ENCODE peak calls at places on chromosomes 6 and 20, in five cellular contexts. One of them, this sample, is unnamed. For H3K4me1, the result is how much of the 10 kb centered on the place peaks cover.

GRCh38 chr20:2756056-2756611 is 44.3 kb downstream of the CPXM1 start:
- DNase-seq in colonic mucosa: no peak
- DNase-seq in IMR-90: peak
- DNase-seq in H1: peak
- DNase-seq in HCT116: peak
- DNase-seq in this sample: peak

GRCh38 chr20:49584418-49585382 is 16.8 kb upstream of the PTGIS start:
- DNase-seq in colonic mucosa: peak
- DNase-seq in IMR-90: no peak
- DNase-seq in H1: no peak
- DNase-seq in HCT116: no peak
- DNase-seq in this sample: no peak

GRCh38 chr6:131807644-131808459 is at the start of gene ENPP1:
- DNase-seq in IMR-90: peak
- DNase-seq in H1: peak
- DNase-seq in HCT116: peak
- DNase-seq in colonic mucosa: peak
- DNase-seq in this sample: no peak

GRCh38 chr20:49889943-49890650 is 25.2 kb downstream of the SPATA2 start:
- DNase-seq in H1: peak
- DNase-seq in IMR-90: no peak
- DNase-seq in colonic mucosa: no peak
- DNase-seq in HCT116: no peak
- DNase-seq in this sample: no peak

GRCh38 chr20:2132461-2132901 is 30.9 kb downstream of the STK35 start:
- DNase-seq in colonic mucosa: no peak
- DNase-seq in IMR-90: no peak
- DNase-seq in HCT116: peak
- DNase-seq in H1: no peak
- DNase-seq in this sample: no peak

GRCh38 chr20:51958636-51959542 is 156.6 kb upstream of the SALL4 start:
- DNase-seq in colonic mucosa: no peak
- DNase-seq in H1: no peak
- DNase-seq in HCT116: no peak
- DNase-seq in IMR-90: peak
- DNase-seq in this sample: no peak

GRCh38 chr20:51631011-51631950 is 88.8 kb upstream of the NFATC2 start:
- DNase-seq in HCT116: peak
- DNase-seq in IMR-90: peak
- DNase-seq in H1: no peak
- DNase-seq in colonic mucosa: peak
- DNase-seq in this sample: no peak

GRCh38 chr6:6918216-6918983 is 189.4 kb upstream of the RREB1 start:
- DNase-seq in IMR-90: peak
- DNase-seq in HCT116: peak
- DNase-seq in H1: no peak
- DNase-seq in colonic mucosa: no peak
- DNase-seq in this sample: peak

GRCh38 chr20:44990425-44990824 is 24.1 kb downstream of the STK4 start:
- DNase-seq in H1: no peak
- DNase-seq in HCT116: no peak
- DNase-seq in colonic mucosa: no peak
- DNase-seq in IMR-90: no peak
- DNase-seq in this sample: no peak

GRCh38 chr6:18823782-18824386 is 436.7 kb downstream of the RNF144B start:
- DNase-seq in H1: peak
- DNase-seq in colonic mucosa: peak
- DNase-seq in IMR-90: peak
- DNase-seq in HCT116: peak
- DNase-seq in this sample: peak

GRCh38 chr6:156767603-156768467 is 9.3 kb upstream of the ARID1B start:
- DNase-seq in IMR-90: peak
- DNase-seq in HCT116: no peak
- DNase-seq in H1: no peak
- DNase-seq in colonic mucosa: no peak
- DNase-seq in this sample: no peak

GRCh38 chr20:33825340-33826269 is 14.5 kb downstream of the CHMP4B start:
- DNase-seq in colonic mucosa: peak
- DNase-seq in IMR-90: no peak
- DNase-seq in H1: no peak
- DNase-seq in HCT116: no peak
- DNase-seq in this sample: no peak
- H3K4me1 ChIP-seq in colonic mucosa: under half
- H3K4me1 ChIP-seq in IMR-90: under half
- H3K4me1 ChIP-seq in H1: under half
- H3K4me1 ChIP-seq in HCT116: under half
- H3K4me1 ChIP-seq in this sample: under half

GRCh38 chr20:15905661-15906060 is 667.6 kb downstream of the KIF16B start:
- DNase-seq in HCT116: no peak
- DNase-seq in H1: no peak
- DNase-seq in IMR-90: no peak
- DNase-seq in colonic mucosa: no peak
- DNase-seq in this sample: no peak

GRCh38 chr20:15899972-15900371 is 673.3 kb downstream of the KIF16B start:
- DNase-seq in H1: no peak
- DNase-seq in colonic mucosa: no peak
- DNase-seq in IMR-90: no peak
- DNase-seq in HCT116: no peak
- DNase-seq in this sample: no peak

GRCh38 chr20:15900443-15900842 is 672.8 kb downstream of the KIF16B start:
- DNase-seq in H1: no peak
- DNase-seq in IMR-90: no peak
- DNase-seq in HCT116: no peak
- DNase-seq in colonic mucosa: no peak
- DNase-seq in this sample: no peak

GRCh38 chr20:15902493-15902892 is 670.8 kb downstream of the KIF16B start:
- DNase-seq in IMR-90: no peak
- DNase-seq in colonic mucosa: no peak
- DNase-seq in H1: peak
- DNase-seq in HCT116: no peak
- DNase-seq in this sample: peak
- TF ChIP-seq CTCF in IMR-90: no peak
- TF ChIP-seq CTCF in colonic mucosa: no peak
- TF ChIP-seq CTCF in H1: peak
- TF ChIP-seq CTCF in HCT116: no peak
- TF ChIP-seq CTCF in this sample: peak

DNA sequence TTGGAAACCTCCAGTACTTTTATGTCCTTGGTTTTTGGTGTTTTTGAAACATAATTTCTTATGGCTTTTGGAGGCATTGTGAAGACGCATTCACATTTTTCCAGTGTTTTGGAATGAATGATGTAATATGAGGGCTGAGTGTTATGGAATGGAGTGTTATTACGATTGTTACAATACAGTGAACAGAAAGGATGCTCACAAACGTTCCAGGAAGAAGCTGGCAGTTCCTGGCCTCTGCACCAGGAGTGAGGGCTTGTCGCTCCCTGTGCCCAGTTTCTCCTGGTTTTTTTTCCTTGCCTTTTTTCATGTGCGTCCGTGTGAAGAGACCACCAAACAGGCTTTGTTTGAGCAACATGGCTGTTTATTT is 20.3 kb downstream of the GMPR start:
- DNase-seq in colonic mucosa: no peak
- DNase-seq in IMR-90: no peak
- DNase-seq in HCT116: no peak
- DNase-seq in H1: no peak
- DNase-seq in this sample: no peak
- H3K9ac ChIP-seq in colonic mucosa: no peak
- H3K9ac ChIP-seq in IMR-90: no peak
- H3K9ac ChIP-seq in HCT116: no peak
- H3K9ac ChIP-seq in H1: no peak
- H3K9ac ChIP-seq in this sample: no peak

GRCh38 chr6:42010909-42011308 is 39.4 kb upstream of the TAF8 start:
- DNase-seq in H1: no peak
- DNase-seq in colonic mucosa: no peak
- DNase-seq in HCT116: no peak
- DNase-seq in IMR-90: no peak
- DNase-seq in this sample: no peak

GRCh38 chr6:42010185-42010872 is 40.0 kb upstream of the TAF8 start:
- DNase-seq in IMR-90: no peak
- DNase-seq in HCT116: no peak
- DNase-seq in colonic mucosa: no peak
- DNase-seq in H1: no peak
- DNase-seq in this sample: peak

GRCh38 chr6:42013134-42013516 is 37.2 kb upstream of the TAF8 start:
- DNase-seq in HCT116: no peak
- DNase-seq in H1: no peak
- DNase-seq in colonic mucosa: no peak
- DNase-seq in IMR-90: peak
- DNase-seq in this sample: no peak

GRCh38 chr6:42009844-42010184 is 40.5 kb upstream of the TAF8 start:
- DNase-seq in HCT116: no peak
- DNase-seq in colonic mucosa: no peak
- DNase-seq in H1: no peak
- DNase-seq in IMR-90: no peak
- DNase-seq in this sample: no peak

DNA sequence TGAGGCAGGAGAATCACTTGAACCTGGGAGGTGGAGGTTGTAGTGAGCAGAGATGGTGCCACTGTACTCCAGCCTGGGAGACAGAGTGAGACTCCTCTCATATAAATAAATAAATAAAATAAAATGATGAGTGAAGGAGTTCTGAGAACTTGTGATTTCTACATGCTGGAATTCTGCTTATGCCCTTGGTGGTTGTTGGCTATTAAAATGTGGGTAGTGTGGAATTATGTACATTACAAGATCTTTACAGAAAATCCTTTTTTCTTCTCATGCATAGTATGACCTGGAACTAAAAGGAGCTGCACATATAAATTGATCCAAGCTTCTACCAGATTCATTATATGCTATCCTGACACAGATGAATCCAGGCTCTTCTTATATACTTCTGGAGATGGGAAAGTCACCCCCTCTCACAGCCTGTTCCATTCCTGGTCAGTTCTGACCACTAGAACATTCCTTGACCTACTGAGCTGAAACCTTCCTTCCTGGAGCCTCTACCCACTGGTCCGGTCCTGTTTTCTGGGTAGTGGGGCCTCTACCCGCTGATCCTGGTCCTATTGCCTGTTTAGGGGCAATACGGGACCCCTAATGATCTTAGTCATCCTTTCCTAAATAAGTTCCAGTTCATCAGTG is 37.7 kb upstream of the TAF8 start:
- DNase-seq in colonic mucosa: no peak
- DNase-seq in IMR-90: no peak
- DNase-seq in H1: no peak
- DNase-seq in HCT116: no peak
- DNase-seq in this sample: no peak
- H3K4me1 ChIP-seq in colonic mucosa: under half
- H3K4me1 ChIP-seq in IMR-90: under half
- H3K4me1 ChIP-seq in H1: under half
- H3K4me1 ChIP-seq in HCT116: under half
- H3K4me1 ChIP-seq in this sample: half or more

DNA sequence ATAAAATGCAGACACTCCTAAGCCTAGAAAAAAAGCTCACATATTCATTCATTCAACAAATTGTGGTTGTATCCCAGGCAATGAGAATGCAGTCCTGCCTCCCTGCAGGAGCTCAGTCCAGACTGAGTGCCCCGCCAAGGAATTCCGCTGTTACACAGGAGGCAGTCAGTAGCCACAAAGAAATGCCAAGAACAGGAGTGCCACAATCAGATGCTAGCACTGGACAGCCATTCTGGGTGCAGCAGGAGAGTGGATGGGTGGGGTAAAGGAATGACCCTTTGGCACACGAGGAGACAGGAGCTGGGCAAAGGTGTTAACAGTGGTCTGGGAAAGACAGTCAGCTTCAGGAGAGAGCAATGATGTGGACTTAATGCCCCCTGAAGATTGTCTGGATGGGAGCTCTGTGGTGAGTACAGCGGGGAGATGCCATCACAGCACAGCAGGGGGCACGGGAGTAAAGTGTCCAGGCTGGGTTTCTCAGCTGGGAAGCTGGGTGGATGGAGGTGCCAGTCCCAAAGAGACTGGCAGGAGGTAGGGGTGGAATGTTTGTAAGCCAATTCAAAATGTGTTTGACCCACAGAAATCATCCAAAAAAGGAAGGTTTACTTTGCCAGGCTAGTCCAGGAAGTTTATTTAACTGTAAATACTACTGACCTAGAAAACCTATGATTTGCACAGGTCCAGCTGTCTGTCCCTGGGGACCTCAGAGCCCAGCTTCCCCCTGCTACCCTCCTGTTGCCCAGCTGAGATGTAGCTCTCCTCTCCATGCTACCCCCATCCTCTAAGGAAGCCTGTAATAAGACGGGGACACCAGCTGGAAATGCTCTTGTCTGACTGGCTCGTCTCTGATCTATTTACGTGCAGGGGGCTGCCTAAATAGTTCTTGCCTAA is 84.1 kb downstream of the SLC23A2 start:
- DNase-seq in IMR-90: peak
- DNase-seq in H1: no peak
- DNase-seq in HCT116: no peak
- DNase-seq in colonic mucosa: no peak
- DNase-seq in this sample: no peak
- TF ChIP-seq CTCF in IMR-90: no peak
- TF ChIP-seq CTCF in H1: no peak
- TF ChIP-seq CTCF in HCT116: no peak
- TF ChIP-seq CTCF in colonic mucosa: no peak
- TF ChIP-seq CTCF in this sample: no peak

This sample was measured in DND-41.